ENCODE peak calls at places on chromosomes 6 and 20, in four cellular contexts. One of them, this sample, is unnamed.

GRCh38 chr20:22411568-22412450 is 172.6 kb downstream of the FOXA2 start:
- DNase-seq in astrocyte of the spinal cord: peak
- DNase-seq in amygdala: no peak
- DNase-seq in stimulated activated CD4-positive, alpha-beta T cell treated with anti-CD3 and anti-CD28 coated beads, Interleukin-1b, Interleukin-23, amount 100 ng/mL, for 48 hours: no peak
- DNase-seq in this sample: no peak

GRCh38 chr6:7035837-7036249 is 71.9 kb upstream of the RREB1 start:
- DNase-seq in astrocyte of the spinal cord: no peak
- DNase-seq in amygdala: no peak
- DNase-seq in stimulated activated CD4-positive, alpha-beta T cell treated with anti-CD3 and anti-CD28 coated beads, Interleukin-1b, Interleukin-23, amount 100 ng/mL, for 48 hours: no peak
- DNase-seq in this sample: no peak

GRCh38 chr6:111437573-111437972 is 45.4 kb downstream of the REV3L start:
- DNase-seq in astrocyte of the spinal cord: no peak
- DNase-seq in amygdala: no peak
- DNase-seq in stimulated activated CD4-positive, alpha-beta T cell treated with anti-CD3 and anti-CD28 coated beads, Interleukin-1b, Interleukin-23, amount 100 ng/mL, for 48 hours: no peak
- DNase-seq in this sample: no peak

GRCh38 chr6:157221049-157221816 is 102.1 kb downstream of the TMEM242 start:
- DNase-seq in astrocyte of the spinal cord: peak
- DNase-seq in amygdala: peak
- DNase-seq in stimulated activated CD4-positive, alpha-beta T cell treated with anti-CD3 and anti-CD28 coated beads, Interleukin-1b, Interleukin-23, amount 100 ng/mL, for 48 hours: peak
- DNase-seq in this sample: peak

GRCh38 chr6:31075528-31075927 is 36.8 kb downstream of the C6orf15 start:
- DNase-seq in astrocyte of the spinal cord: peak
- DNase-seq in amygdala: no peak
- DNase-seq in stimulated activated CD4-positive, alpha-beta T cell treated with anti-CD3 and anti-CD28 coated beads, Interleukin-1b, Interleukin-23, amount 100 ng/mL, for 48 hours: no peak
- DNase-seq in this sample: no peak

GRCh38 chr6:79335133-79335674 is 100.7 kb upstream of the HMGN3 start:
- DNase-seq in astrocyte of the spinal cord: no peak
- DNase-seq in amygdala: no peak
- DNase-seq in stimulated activated CD4-positive, alpha-beta T cell treated with anti-CD3 and anti-CD28 coated beads, Interleukin-1b, Interleukin-23, amount 100 ng/mL, for 48 hours: no peak
- DNase-seq in this sample: no peak

GRCh38 chr6:36920546-36920945 is 34.0 kb upstream of the PI16 start:
- DNase-seq in astrocyte of the spinal cord: no peak
- DNase-seq in amygdala: no peak
- DNase-seq in stimulated activated CD4-positive, alpha-beta T cell treated with anti-CD3 and anti-CD28 coated beads, Interleukin-1b, Interleukin-23, amount 100 ng/mL, for 48 hours: no peak
- DNase-seq in this sample: no peak

GRCh38 chr20:36384022-36384619 is 78.0 kb downstream of the DLGAP4 start:
- DNase-seq in astrocyte of the spinal cord: peak
- DNase-seq in amygdala: no peak
- DNase-seq in stimulated activated CD4-positive, alpha-beta T cell treated with anti-CD3 and anti-CD28 coated beads, Interleukin-1b, Interleukin-23, amount 100 ng/mL, for 48 hours: peak
- DNase-seq in this sample: peak

GRCh38 chr6:157268396-157268795 is 54.9 kb downstream of the TMEM242 start:
- DNase-seq in astrocyte of the spinal cord: no peak
- DNase-seq in amygdala: no peak
- DNase-seq in stimulated activated CD4-positive, alpha-beta T cell treated with anti-CD3 and anti-CD28 coated beads, Interleukin-1b, Interleukin-23, amount 100 ng/mL, for 48 hours: no peak
- DNase-seq in this sample: no peak

GRCh38 chr6:128704601-128705000 is 178.3 kb upstream of the LAMA2 start:
- DNase-seq in astrocyte of the spinal cord: no peak
- DNase-seq in amygdala: no peak
- DNase-seq in stimulated activated CD4-positive, alpha-beta T cell treated with anti-CD3 and anti-CD28 coated beads, Interleukin-1b, Interleukin-23, amount 100 ng/mL, for 48 hours: no peak
- DNase-seq in this sample: no peak

GRCh38 chr6:15915508-15916178 is 213.2 kb upstream of the MYLIP start:
- DNase-seq in astrocyte of the spinal cord: no peak
- DNase-seq in amygdala: no peak
- DNase-seq in stimulated activated CD4-positive, alpha-beta T cell treated with anti-CD3 and anti-CD28 coated beads, Interleukin-1b, Interleukin-23, amount 100 ng/mL, for 48 hours: no peak
- DNase-seq in this sample: no peak

GRCh38 chr20:16007978-16008377 is 565.3 kb downstream of the KIF16B start:
- DNase-seq in astrocyte of the spinal cord: no peak
- DNase-seq in amygdala: no peak
- DNase-seq in stimulated activated CD4-positive, alpha-beta T cell treated with anti-CD3 and anti-CD28 coated beads, Interleukin-1b, Interleukin-23, amount 100 ng/mL, for 48 hours: no peak
- DNase-seq in this sample: no peak

GRCh38 chr6:34181903-34182302 is 36.0 kb upstream of the GRM4 start:
- DNase-seq in astrocyte of the spinal cord: no peak
- DNase-seq in amygdala: no peak
- DNase-seq in stimulated activated CD4-positive, alpha-beta T cell treated with anti-CD3 and anti-CD28 coated beads, Interleukin-1b, Interleukin-23, amount 100 ng/mL, for 48 hours: no peak
- DNase-seq in this sample: no peak

GRCh38 chr20:21534453-21534852 is 20.6 kb upstream of the NKX2-2 start:
- DNase-seq in astrocyte of the spinal cord: no peak
- DNase-seq in amygdala: no peak
- DNase-seq in stimulated activated CD4-positive, alpha-beta T cell treated with anti-CD3 and anti-CD28 coated beads, Interleukin-1b, Interleukin-23, amount 100 ng/mL, for 48 hours: no peak
- DNase-seq in this sample: no peak

GRCh38 chr6:46648869-46649488 is 3.6 kb downstream of the CYP39A1 start:
- DNase-seq in astrocyte of the spinal cord: no peak
- DNase-seq in amygdala: no peak
- DNase-seq in stimulated activated CD4-positive, alpha-beta T cell treated with anti-CD3 and anti-CD28 coated beads, Interleukin-1b, Interleukin-23, amount 100 ng/mL, for 48 hours: no peak
- DNase-seq in this sample: no peak

GRCh38 chr6:107714104-107714503 is 110.0 kb downstream of the SCML4 start:
- DNase-seq in astrocyte of the spinal cord: no peak
- DNase-seq in amygdala: no peak
- DNase-seq in stimulated activated CD4-positive, alpha-beta T cell treated with anti-CD3 and anti-CD28 coated beads, Interleukin-1b, Interleukin-23, amount 100 ng/mL, for 48 hours: no peak
- DNase-seq in this sample: no peak

This sample was measured in stimulated activated naive CD8-positive, alpha-beta T cell treated with anti-CD3 and anti-CD28 coated beads, Interleukin-15, Interleukin-2, amounts not matched to agents 100 U/mL and 50 U/mL, for 24 hours.